ENCODE peak calls at places on chromosomes 11 and 22, in ten cellular contexts. M, B, J, H, V, E, L, Y, N and G are unnamed samples.

GRCh38 chr11:79095424-79095823 is 345.4 kb downstream of the TENM4 start:
- DNase-seq in V (no peak), L (no peak), B (no peak), J (no peak), M (no peak), N (no peak), Y (no peak), E (no peak), H (no peak), G (no peak)

GRCh38 chr11:71446942-71447688 is 1.1 kb downstream of the DHCR7 start:
- DNase-seq in Y (peak; percentile 86), M (peak; percentile 77), J (no peak), N (peak; percentile 83), E (no peak), B (no peak), L (peak; percentile 88), V (no peak), H (no peak), G (peak; percentile 56)

GRCh38 chr22:42769574-42770447 is 49.1 kb upstream of the A4GALT start:
- DNase-seq in J (no peak), V (peak; percentile 68), L (peak; percentile 62), N (no peak), B (peak; percentile 64), M (no peak), E (no peak), Y (peak; percentile 92), H (no peak), G (peak; percentile 45)

GRCh38 chr22:25746012-25746373 is 4.0 kb downstream of the MYO18B start:
- DNase-seq in V (no peak), M (no peak), Y (peak; percentile 53), J (peak; percentile 78), B (no peak), L (peak; percentile 66), N (no peak), H (no peak), E (no peak), G (peak; percentile 42)

GRCh38 chr11:2942447-2942846 is 13.2 kb upstream of the PHLDA2 start:
- DNase-seq in H (no peak), J (no peak), Y (no peak), V (no peak), L (no peak), N (no peak), E (no peak), M (no peak), B (no peak), G (no peak)

GRCh38 chr22:47171441-47172221 is 409.2 kb downstream of the TBC1D22A start:
- DNase-seq in E (no peak), J (no peak), B (no peak), V (peak; percentile 34), M (peak; percentile 62), L (no peak), H (no peak), N (no peak), Y (no peak), G (no peak)

GRCh38 chr11:61980783-61981541 is 13.5 kb upstream of the FTH1 start:
- DNase-seq in V (no peak), B (peak; percentile 12), L (peak; percentile 87), M (peak; percentile 53), Y (no peak), H (no peak), E (no peak), N (peak; percentile 52), J (no peak), G (no peak)

GRCh38 chr11:1437500-1437899 is 47.8 kb downstream of the BRSK2 start:
- DNase-seq in N (no peak), J (peak; percentile 81), B (peak; percentile 74), H (no peak), Y (peak; percentile 86), L (no peak), M (no peak), E (peak; percentile 89), V (no peak), G (peak; percentile 8)

GRCh38 chr22:34587357-34588356 is 478.3 kb upstream of the ISX start:
- DNase-seq in H (no peak), N (no peak), V (no peak), E (peak; percentile 28), B (peak; percentile 23), L (no peak), M (no peak), Y (no peak), J (no peak), G (no peak)

GRCh38 chr22:45159652-45160462 is 3.9 kb upstream of the NUP50 start:
- DNase-seq in J (no peak), M (no peak), Y (peak; percentile 58), L (peak; percentile 46), V (no peak), E (no peak), N (no peak), B (peak; percentile 38), H (no peak), G (no peak)

GRCh38 chr11:134844838-134845237 is 432.8 kb upstream of the B3GAT1 start:
- DNase-seq in V (no peak), Y (no peak), N (no peak), E (no peak), M (no peak), B (no peak), J (no peak), L (no peak), H (no peak), G (no peak)

GRCh38 chr11:74844865-74845264 is 96.2 kb downstream of the RNF169 start:
- DNase-seq in M (no peak), E (no peak), J (no peak), L (no peak), V (no peak), H (no peak), Y (no peak), N (no peak), B (no peak), G (no peak)

GRCh38 chr11:74839971-74840370 is 91.3 kb downstream of the RNF169 start:
- DNase-seq in B (no peak), H (no peak), V (no peak), E (no peak), L (no peak), Y (peak; percentile 18), N (no peak), M (no peak), J (no peak), G (no peak)

GRCh38 chr11:74844072-74844471 is 95.4 kb downstream of the RNF169 start:
- DNase-seq in E (no peak), B (no peak), Y (no peak), L (no peak), H (no peak), V (no peak), N (no peak), M (no peak), J (no peak), G (no peak)

GRCh38 chr11:74840486-74840885 is 91.8 kb downstream of the RNF169 start:
- DNase-seq in L (no peak), J (no peak), N (no peak), V (no peak), B (no peak), H (no peak), Y (peak; percentile 20), E (no peak), M (no peak), G (no peak)

DNA sequence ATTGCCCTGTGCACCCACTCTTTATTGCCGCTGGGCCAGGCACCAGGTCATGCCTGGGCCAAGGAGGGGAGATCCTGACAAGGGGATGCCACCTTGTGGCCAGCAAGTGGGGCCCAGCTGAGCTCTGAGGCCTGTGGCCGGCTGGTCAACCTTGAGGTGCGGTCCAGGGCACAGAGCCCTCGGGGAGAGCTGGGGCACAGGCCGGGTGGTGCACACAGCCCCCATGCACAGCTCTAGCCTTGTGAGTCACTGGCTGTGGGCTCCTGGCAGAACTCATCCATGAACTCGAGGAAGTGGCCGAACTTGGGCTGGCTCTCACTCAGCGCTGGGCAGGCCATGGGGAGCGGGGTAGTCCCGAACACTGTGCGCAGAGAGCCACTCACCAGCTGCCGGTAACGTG is 94.3 kb downstream of the RNF169 start:
- DNase-seq in N (no peak), L (no peak), H (no peak), B (no peak), J (no peak), M (no peak), V (no peak), E (no peak), Y (no peak), G (no peak)
- TF ChIP-seq CTCF in N (no peak), L (no peak), H (no peak), B (no peak), J (no peak), M (no peak), V (no peak), E (no peak), Y (no peak), G (peak; percentile 5)

GRCh38 chr11:118689503-118689851 is 10.0 kb upstream of the TREH start:
- DNase-seq in E (no peak), Y (no peak), M (no peak), B (no peak), J (no peak), L (no peak), N (no peak), V (no peak), H (no peak), G (no peak)
- H3K4me3 ChIP-seq in E (no peak overlapping the region), Y (no peak overlapping the region), M (peak overlapping the region; percentile 45), B (no peak overlapping the region), J (peak overlapping the region; percentile 39), L (peak overlapping the region; percentile 24), N (peak overlapping the region; percentile 30), V (peak overlapping the region; percentile 69), H (no peak overlapping the region), G (peak overlapping the region; percentile 23)

GRCh38 chr11:19160839-19161238 is 40.9 kb downstream of the CSRP3 start:
- DNase-seq in H (no peak), J (no peak), Y (peak; percentile 7), E (peak; percentile 41), N (no peak), B (no peak), V (no peak), M (no peak), L (peak; percentile 36), G (no peak)
- TF ChIP-seq CTCF in H (no peak), J (no peak), Y (no peak), E (no peak), N (no peak), B (no peak), V (peak; percentile 31), M (no peak), L (peak; percentile 12), G (no peak)

GRCh38 chr22:30197389-30197788 is 49.2 kb downstream of the LIF start:
- DNase-seq in E (no peak), B (no peak), Y (no peak), L (no peak), M (no peak), J (no peak), V (no peak), H (no peak), N (no peak), G (no peak)

GRCh38 chr22:30198152-30198845 is 48.3 kb downstream of the LIF start:
- DNase-seq in V (no peak), L (no peak), M (no peak), N (no peak), E (no peak), B (no peak), J (no peak), Y (peak; percentile 33), H (no peak), G (no peak)

GRCh38 chr22:30196867-30197336 is 49.7 kb downstream of the LIF start:
- DNase-seq in H (no peak), V (no peak), Y (no peak), B (no peak), L (no peak), E (no peak), N (no peak), M (no peak), J (no peak), G (no peak)

GRCh38 chr22:30195245-30196140 is 51.1 kb downstream of the LIF start:
- DNase-seq in V (no peak), N (peak; percentile 26), M (no peak), Y (peak; percentile 36), H (no peak), J (no peak), E (no peak), L (peak; percentile 33), B (no peak), G (no peak)

GRCh38 chr22:30196141-30196866 is 50.3 kb downstream of the LIF start:
- DNase-seq in E (peak; percentile 52), B (peak; percentile 66), Y (peak; percentile 100), N (peak; percentile 96), L (peak; percentile 100), J (no peak), M (peak; percentile 94), H (peak; percentile 98), V (peak; percentile 85), G (peak; percentile 100)
- H3K4me3 ChIP-seq in E (no peak overlapping the region), B (no peak overlapping the region), Y (peak overlapping the region; percentile 31), N (no peak overlapping the region), L (no peak overlapping the region), J (no peak overlapping the region), M (peak overlapping the region; percentile 8), H (peak overlapping the region; percentile 8), V (no peak overlapping the region), G (no peak overlapping the region)